ENCODE peak calls at places on chromosome 15, in seven cellular contexts. A, D, H, L, J, Y and T are unnamed samples.

GRCh38 chr15:89196241-89196640 is 25.1 kb downstream of the RLBP1 start:
- DNase-seq in H (no peak), A (no peak), J (no peak), Y (no peak), L (no peak), D (no peak), T (no peak)

GRCh38 chr15:73786518-73786917 is 33.4 kb upstream of the INSYN1 start:
- DNase-seq in D (no peak), J (no peak), H (no peak), L (no peak), A (no peak), Y (no peak), T (no peak)

GRCh38 chr15:84570164-84570692 is 30.6 kb upstream of the ZSCAN2 start:
- DNase-seq in J (peak; percentile 61), Y (peak; percentile 74), D (peak; percentile 76), A (no peak), L (peak; percentile 39), H (peak; percentile 68), T (peak; percentile 54)

GRCh38 chr15:52282418-52282817 is 13.2 kb downstream of the MYO5C start:
- DNase-seq in D (no peak), L (no peak), Y (no peak), H (no peak), A (no peak), J (no peak), T (no peak)

GRCh38 chr15:77160562-77161481 is 89.9 kb upstream of the TSPAN3 start:
- DNase-seq in H (no peak), Y (no peak), D (no peak), A (no peak), L (no peak), J (no peak), T (no peak)

GRCh38 chr15:101105059-101105851 is 146.6 kb downstream of the CHSY1 start:
- DNase-seq in L (no peak), A (no peak), Y (no peak), H (no peak), D (peak; percentile 17), J (no peak), T (no peak)

GRCh38 chr15:40759961-40760360 is 3.9 kb upstream of the GCHFR start:
- DNase-seq in L (no peak), J (no peak), D (no peak), Y (no peak), H (no peak), A (no peak), T (no peak)

GRCh38 chr15:38073278-38073930 is 139.0 kb downstream of the TMCO5A start:
- DNase-seq in H (no peak), D (peak; percentile 43), Y (no peak), J (no peak), A (no peak), L (no peak), T (no peak)

GRCh38 chr15:81575436-81576123 is 201.6 kb upstream of the TMC3 start:
- DNase-seq in H (no peak), Y (no peak), A (no peak), L (no peak), J (no peak), D (no peak), T (no peak)

GRCh38 chr15:72135719-72136118 is 17.5 kb downstream of the SENP8 start:
- DNase-seq in L (no peak), H (no peak), Y (no peak), D (no peak), J (no peak), A (no peak), T (no peak)

GRCh38 chr15:49876401-49877038 is 242.5 kb downstream of the ATP8B4 start:
- DNase-seq in A (no peak), Y (no peak), H (no peak), J (no peak), D (peak; percentile 10), L (no peak), T (no peak)